ENCODE peak calls at places on chromosomes 12 and 14, in ten cellular contexts. One of them, this sample, is unnamed.

GRCh38 chr14:72318648-72319047 is 386.4 kb downstream of the RGS6 start:
- DNase-seq in neural progenitor cell: no peak
- DNase-seq in NCI-H1417: no peak
- DNase-seq in NCI-H2081: no peak
- DNase-seq in endothelial cell: no peak
- DNase-seq in stimulated activated CD4-positive, alpha-beta T cell treated with anti-CD3 and anti-CD28 coated beads, Interleukin-1b, Interleukin-23, amount 100 ng/mL, for 1 hour: no peak
- DNase-seq in GM10248: no peak
- DNase-seq in AG20443: no peak
- DNase-seq in heart right ventricle: no peak
- DNase-seq in AG08395: no peak
- DNase-seq in this sample: no peak

GRCh38 chr12:47758834-47759690 is at the start of gene RAPGEF3:
- DNase-seq in AG08395: peak; percentile 93
- DNase-seq in heart right ventricle: peak; percentile 89
- DNase-seq in neural progenitor cell: peak; percentile 87
- DNase-seq in NCI-H1417: peak; percentile 82
- DNase-seq in AG20443: peak; percentile 96
- DNase-seq in NCI-H2081: peak; percentile 64
- DNase-seq in endothelial cell: peak; percentile 85
- DNase-seq in stimulated activated CD4-positive, alpha-beta T cell treated with anti-CD3 and anti-CD28 coated beads, Interleukin-1b, Interleukin-23, amount 100 ng/mL, for 1 hour: peak; percentile 49
- DNase-seq in GM10248: peak; percentile 86
- DNase-seq in this sample: no peak

GRCh38 chr12:117076410-117077372 is 22.5 kb downstream of the TESC start:
- DNase-seq in GM10248: no peak
- DNase-seq in endothelial cell: no peak
- DNase-seq in AG20443: no peak
- DNase-seq in neural progenitor cell: no peak
- DNase-seq in stimulated activated CD4-positive, alpha-beta T cell treated with anti-CD3 and anti-CD28 coated beads, Interleukin-1b, Interleukin-23, amount 100 ng/mL, for 1 hour: no peak
- DNase-seq in NCI-H2081: no peak
- DNase-seq in heart right ventricle: peak; percentile 39
- DNase-seq in AG08395: no peak
- DNase-seq in NCI-H1417: peak; percentile 72
- DNase-seq in this sample: no peak

GRCh38 chr14:37417151-37417550 is 177.9 kb downstream of the FOXA1 start:
- DNase-seq in stimulated activated CD4-positive, alpha-beta T cell treated with anti-CD3 and anti-CD28 coated beads, Interleukin-1b, Interleukin-23, amount 100 ng/mL, for 1 hour: no peak
- DNase-seq in GM10248: no peak
- DNase-seq in NCI-H1417: no peak
- DNase-seq in heart right ventricle: no peak
- DNase-seq in endothelial cell: no peak
- DNase-seq in AG08395: no peak
- DNase-seq in AG20443: no peak
- DNase-seq in neural progenitor cell: no peak
- DNase-seq in NCI-H2081: no peak
- DNase-seq in this sample: no peak

GRCh38 chr14:94769413-94770250 is at the start of gene GSC:
- DNase-seq in stimulated activated CD4-positive, alpha-beta T cell treated with anti-CD3 and anti-CD28 coated beads, Interleukin-1b, Interleukin-23, amount 100 ng/mL, for 1 hour: no peak
- DNase-seq in GM10248: no peak
- DNase-seq in heart right ventricle: peak; percentile 46
- DNase-seq in AG20443: peak; percentile 66
- DNase-seq in neural progenitor cell: peak; percentile 92
- DNase-seq in NCI-H2081: no peak
- DNase-seq in endothelial cell: peak; percentile 40
- DNase-seq in AG08395: peak; percentile 72
- DNase-seq in NCI-H1417: no peak
- DNase-seq in this sample: no peak

GRCh38 chr12:49264466-49264872 is 413 bp upstream of the TUBA1C start:
- DNase-seq in neural progenitor cell: peak; percentile 59
- DNase-seq in NCI-H2081: peak; percentile 66
- DNase-seq in AG08395: peak; percentile 46
- DNase-seq in GM10248: peak; percentile 72
- DNase-seq in NCI-H1417: peak; percentile 89
- DNase-seq in heart right ventricle: no peak
- DNase-seq in stimulated activated CD4-positive, alpha-beta T cell treated with anti-CD3 and anti-CD28 coated beads, Interleukin-1b, Interleukin-23, amount 100 ng/mL, for 1 hour: peak; percentile 18
- DNase-seq in endothelial cell: peak; percentile 50
- DNase-seq in AG20443: peak; percentile 68
- DNase-seq in this sample: no peak

GRCh38 chr12:68094645-68095395 is 64.7 kb downstream of the IFNG start:
- DNase-seq in endothelial cell: no peak
- DNase-seq in neural progenitor cell: no peak
- DNase-seq in stimulated activated CD4-positive, alpha-beta T cell treated with anti-CD3 and anti-CD28 coated beads, Interleukin-1b, Interleukin-23, amount 100 ng/mL, for 1 hour: no peak
- DNase-seq in NCI-H2081: no peak
- DNase-seq in NCI-H1417: no peak
- DNase-seq in heart right ventricle: no peak
- DNase-seq in AG20443: no peak
- DNase-seq in AG08395: no peak
- DNase-seq in GM10248: no peak
- DNase-seq in this sample: no peak

GRCh38 chr12:71686658-71687025 is 760 bp downstream of the TMEM19 start:
- DNase-seq in GM10248: no peak
- DNase-seq in heart right ventricle: no peak
- DNase-seq in AG08395: peak; percentile 5
- DNase-seq in neural progenitor cell: no peak
- DNase-seq in NCI-H1417: no peak
- DNase-seq in stimulated activated CD4-positive, alpha-beta T cell treated with anti-CD3 and anti-CD28 coated beads, Interleukin-1b, Interleukin-23, amount 100 ng/mL, for 1 hour: no peak
- DNase-seq in AG20443: no peak
- DNase-seq in NCI-H2081: no peak
- DNase-seq in endothelial cell: no peak
- DNase-seq in this sample: no peak

GRCh38 chr14:101977311-101978071 is 13.1 kb downstream of the DYNC1H1 start:
- DNase-seq in GM10248: no peak
- DNase-seq in endothelial cell: no peak
- DNase-seq in heart right ventricle: no peak
- DNase-seq in AG20443: no peak
- DNase-seq in neural progenitor cell: no peak
- DNase-seq in stimulated activated CD4-positive, alpha-beta T cell treated with anti-CD3 and anti-CD28 coated beads, Interleukin-1b, Interleukin-23, amount 100 ng/mL, for 1 hour: no peak
- DNase-seq in NCI-H1417: no peak
- DNase-seq in AG08395: no peak
- DNase-seq in NCI-H2081: no peak
- DNase-seq in this sample: no peak

GRCh38 chr14:105817971-105818711 is 291.8 kb downstream of the TMEM121 start:
- DNase-seq in stimulated activated CD4-positive, alpha-beta T cell treated with anti-CD3 and anti-CD28 coated beads, Interleukin-1b, Interleukin-23, amount 100 ng/mL, for 1 hour: no peak
- DNase-seq in AG08395: no peak
- DNase-seq in endothelial cell: no peak
- DNase-seq in heart right ventricle: no peak
- DNase-seq in neural progenitor cell: no peak
- DNase-seq in NCI-H2081: no peak
- DNase-seq in AG20443: no peak
- DNase-seq in NCI-H1417: no peak
- DNase-seq in GM10248: no peak
- DNase-seq in this sample: no peak

GRCh38 chr12:14239350-14239934 is 126.0 kb upstream of the ATF7IP start:
- DNase-seq in AG08395: peak; percentile 43
- DNase-seq in GM10248: peak; percentile 47
- DNase-seq in NCI-H1417: no peak
- DNase-seq in heart right ventricle: peak; percentile 14
- DNase-seq in NCI-H2081: no peak
- DNase-seq in AG20443: peak; percentile 41
- DNase-seq in stimulated activated CD4-positive, alpha-beta T cell treated with anti-CD3 and anti-CD28 coated beads, Interleukin-1b, Interleukin-23, amount 100 ng/mL, for 1 hour: no peak
- DNase-seq in neural progenitor cell: no peak
- DNase-seq in endothelial cell: no peak
- DNase-seq in this sample: no peak

GRCh38 chr14:50797250-50798047 is 33.5 kb downstream of the NIN start:
- DNase-seq in neural progenitor cell: no peak
- DNase-seq in GM10248: no peak
- DNase-seq in NCI-H1417: no peak
- DNase-seq in heart right ventricle: no peak
- DNase-seq in stimulated activated CD4-positive, alpha-beta T cell treated with anti-CD3 and anti-CD28 coated beads, Interleukin-1b, Interleukin-23, amount 100 ng/mL, for 1 hour: no peak
- DNase-seq in AG08395: no peak
- DNase-seq in endothelial cell: no peak
- DNase-seq in AG20443: no peak
- DNase-seq in NCI-H2081: no peak
- DNase-seq in this sample: no peak

GRCh38 chr14:98014851-98015615 is 1217.9 kb downstream of the VRK1 start:
- DNase-seq in NCI-H1417: no peak
- DNase-seq in neural progenitor cell: no peak
- DNase-seq in endothelial cell: no peak
- DNase-seq in heart right ventricle: no peak
- DNase-seq in AG20443: no peak
- DNase-seq in AG08395: no peak
- DNase-seq in GM10248: no peak
- DNase-seq in stimulated activated CD4-positive, alpha-beta T cell treated with anti-CD3 and anti-CD28 coated beads, Interleukin-1b, Interleukin-23, amount 100 ng/mL, for 1 hour: no peak
- DNase-seq in NCI-H2081: no peak
- DNase-seq in this sample: no peak

GRCh38 chr12:23423796-23424195 is 525.7 kb downstream of the SOX5 start:
- DNase-seq in NCI-H1417: no peak
- DNase-seq in stimulated activated CD4-positive, alpha-beta T cell treated with anti-CD3 and anti-CD28 coated beads, Interleukin-1b, Interleukin-23, amount 100 ng/mL, for 1 hour: no peak
- DNase-seq in GM10248: no peak
- DNase-seq in AG20443: no peak
- DNase-seq in NCI-H2081: no peak
- DNase-seq in endothelial cell: no peak
- DNase-seq in heart right ventricle: no peak
- DNase-seq in AG08395: no peak
- DNase-seq in neural progenitor cell: no peak
- DNase-seq in this sample: no peak

GRCh38 chr12:120236124-120236398 is 29.5 kb downstream of the PXN start:
- DNase-seq in GM10248: no peak
- DNase-seq in AG20443: no peak
- DNase-seq in NCI-H2081: no peak
- DNase-seq in NCI-H1417: no peak
- DNase-seq in stimulated activated CD4-positive, alpha-beta T cell treated with anti-CD3 and anti-CD28 coated beads, Interleukin-1b, Interleukin-23, amount 100 ng/mL, for 1 hour: no peak
- DNase-seq in heart right ventricle: no peak
- DNase-seq in endothelial cell: no peak
- DNase-seq in AG08395: no peak
- DNase-seq in neural progenitor cell: no peak
- DNase-seq in this sample: no peak

GRCh38 chr12:125518074-125518473 is 452.8 kb downstream of the AACS start:
- DNase-seq in neural progenitor cell: peak; percentile 72
- DNase-seq in NCI-H1417: no peak
- DNase-seq in NCI-H2081: no peak
- DNase-seq in stimulated activated CD4-positive, alpha-beta T cell treated with anti-CD3 and anti-CD28 coated beads, Interleukin-1b, Interleukin-23, amount 100 ng/mL, for 1 hour: no peak
- DNase-seq in endothelial cell: peak; percentile 58
- DNase-seq in AG08395: no peak
- DNase-seq in heart right ventricle: no peak
- DNase-seq in GM10248: no peak
- DNase-seq in AG20443: no peak
- DNase-seq in this sample: no peak

GRCh38 chr12:12718853-12719252 is 1.7 kb downstream of the CDKN1B start:
- DNase-seq in AG20443: no peak
- DNase-seq in NCI-H1417: peak; percentile 61
- DNase-seq in NCI-H2081: no peak
- DNase-seq in heart right ventricle: no peak
- DNase-seq in GM10248: no peak
- DNase-seq in AG08395: no peak
- DNase-seq in neural progenitor cell: peak; percentile 43
- DNase-seq in endothelial cell: no peak
- DNase-seq in stimulated activated CD4-positive, alpha-beta T cell treated with anti-CD3 and anti-CD28 coated beads, Interleukin-1b, Interleukin-23, amount 100 ng/mL, for 1 hour: no peak
- DNase-seq in this sample: no peak

GRCh38 chr14:99809376-99809775 is 16.2 kb downstream of the EML1 start:
- DNase-seq in NCI-H2081: no peak
- DNase-seq in AG20443: peak; percentile 88
- DNase-seq in GM10248: no peak
- DNase-seq in endothelial cell: no peak
- DNase-seq in stimulated activated CD4-positive, alpha-beta T cell treated with anti-CD3 and anti-CD28 coated beads, Interleukin-1b, Interleukin-23, amount 100 ng/mL, for 1 hour: no peak
- DNase-seq in neural progenitor cell: no peak
- DNase-seq in heart right ventricle: peak; percentile 56
- DNase-seq in AG08395: peak; percentile 92
- DNase-seq in NCI-H1417: no peak
- DNase-seq in this sample: no peak

This sample was measured in esophagus squamous epithelium.